ENCODE peak calls at places on chromosomes 13 and 19, in five cellular contexts. E, B, V, F and D are unnamed samples.

GRCh38 chr13:19961484-19961883 is 3.0 kb downstream of the ZMYM2 start:
- DNase-seq in B (no peak), V (no peak), F (no peak), E (no peak), D (no peak)

GRCh38 chr19:41882568-41883462 is at the start of gene ARHGEF1:
- DNase-seq in B (peak), F (no peak), E (no peak), V (no peak), D (no peak)

GRCh38 chr13:101749584-101749983 is 297.1 kb downstream of the ITGBL1 start:
- DNase-seq in F (no peak), E (no peak), B (no peak), V (no peak), D (no peak)

GRCh38 chr13:45928843-45929242 is 77.3 kb upstream of the SIAH3 start:
- DNase-seq in V (no peak), B (no peak), F (no peak), E (no peak), D (no peak)

GRCh38 chr13:60155978-60156377 is 7.8 kb downstream of the DIAPH3 start:
- DNase-seq in F (no peak), E (no peak), V (no peak), B (no peak), D (no peak)

GRCh38 chr19:29318581-29318980 is 105.6 kb upstream of the UQCRFS1 start:
- DNase-seq in V (no peak), F (no peak), E (no peak), B (no peak), D (no peak)

GRCh38 chr19:27765912-27766725 is 1446.8 kb downstream of the UQCRFS1 start:
- DNase-seq in V (no peak), F (no peak), B (no peak), E (no peak), D (no peak)

GRCh38 chr13:105929486-105929885 is 606.0 kb downstream of the EFNB2 start:
- DNase-seq in V (no peak), F (no peak), E (no peak), B (no peak), D (no peak)

GRCh38 chr13:97809576-97809975 is 143.9 kb upstream of the IPO5 start:
- DNase-seq in B (no peak), F (no peak), V (no peak), E (no peak), D (no peak)

GRCh38 chr13:52779028-52779612 is 39.5 kb upstream of the CNMD start:
- DNase-seq in E (no peak), V (no peak), F (no peak), B (no peak), D (no peak)

GRCh38 chr13:22801402-22802003 is 379.3 kb upstream of the SGCG start:
- DNase-seq in F (peak), B (no peak), E (no peak), V (no peak), D (no peak)

GRCh38 chr13:36074659-36075058 is 56.5 kb downstream of the DCLK1 start:
- DNase-seq in B (no peak), V (no peak), E (no peak), F (no peak), D (no peak)

GRCh38 chr19:8641908-8642547 is 11.6 kb downstream of the NFILZ start:
- DNase-seq in B (peak), E (peak), V (no peak), F (peak), D (no peak)

GRCh38 chr13:98664047-98664446 is 87.1 kb upstream of the STK24 start:
- DNase-seq in B (no peak), F (no peak), V (no peak), E (peak), D (no peak)

GRCh38 chr13:70043685-70044084 is 63.9 kb upstream of the ATXN8OS start:
- DNase-seq in B (no peak), E (no peak), V (peak), F (no peak), D (no peak)

GRCh38 chr13:43629691-43630480 is 156.9 kb downstream of the ENOX1 start:
- DNase-seq in B (no peak), E (no peak), F (no peak), V (no peak), D (no peak)

GRCh38 chr19:18192673-18193387 is at the start of gene MPV17L2:
- DNase-seq in E (peak), B (peak), V (peak), F (peak), D (peak)
- TF ChIP-seq SP1 in E (peak), B (peak), V (peak), F (peak), D (peak)

DNA sequence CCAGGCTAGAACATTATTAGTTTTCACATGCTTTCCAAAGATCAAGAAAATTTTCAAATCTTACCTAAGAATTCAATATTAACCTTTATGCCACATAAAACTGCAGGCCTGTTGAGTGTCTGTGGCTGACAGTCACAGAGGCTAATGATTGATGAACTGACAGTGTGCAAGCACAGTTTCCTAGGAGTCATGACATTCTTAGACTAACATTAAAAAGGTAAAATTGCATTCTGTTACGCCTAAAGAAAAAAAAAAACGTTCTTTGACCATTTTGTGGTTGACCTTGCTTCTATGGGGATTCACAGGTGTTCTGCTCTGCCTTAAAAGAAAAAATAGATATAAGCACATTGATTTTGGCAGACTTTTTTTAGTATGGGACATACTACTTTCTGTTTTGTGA is 1776.2 kb downstream of the PCDH9 start:
- DNase-seq in B (no peak), F (no peak), E (no peak), V (no peak), D (no peak)
- H2AFZ ChIP-seq in B (no peak), F (no peak), E (peak), V (no peak), D (no peak)

DNA sequence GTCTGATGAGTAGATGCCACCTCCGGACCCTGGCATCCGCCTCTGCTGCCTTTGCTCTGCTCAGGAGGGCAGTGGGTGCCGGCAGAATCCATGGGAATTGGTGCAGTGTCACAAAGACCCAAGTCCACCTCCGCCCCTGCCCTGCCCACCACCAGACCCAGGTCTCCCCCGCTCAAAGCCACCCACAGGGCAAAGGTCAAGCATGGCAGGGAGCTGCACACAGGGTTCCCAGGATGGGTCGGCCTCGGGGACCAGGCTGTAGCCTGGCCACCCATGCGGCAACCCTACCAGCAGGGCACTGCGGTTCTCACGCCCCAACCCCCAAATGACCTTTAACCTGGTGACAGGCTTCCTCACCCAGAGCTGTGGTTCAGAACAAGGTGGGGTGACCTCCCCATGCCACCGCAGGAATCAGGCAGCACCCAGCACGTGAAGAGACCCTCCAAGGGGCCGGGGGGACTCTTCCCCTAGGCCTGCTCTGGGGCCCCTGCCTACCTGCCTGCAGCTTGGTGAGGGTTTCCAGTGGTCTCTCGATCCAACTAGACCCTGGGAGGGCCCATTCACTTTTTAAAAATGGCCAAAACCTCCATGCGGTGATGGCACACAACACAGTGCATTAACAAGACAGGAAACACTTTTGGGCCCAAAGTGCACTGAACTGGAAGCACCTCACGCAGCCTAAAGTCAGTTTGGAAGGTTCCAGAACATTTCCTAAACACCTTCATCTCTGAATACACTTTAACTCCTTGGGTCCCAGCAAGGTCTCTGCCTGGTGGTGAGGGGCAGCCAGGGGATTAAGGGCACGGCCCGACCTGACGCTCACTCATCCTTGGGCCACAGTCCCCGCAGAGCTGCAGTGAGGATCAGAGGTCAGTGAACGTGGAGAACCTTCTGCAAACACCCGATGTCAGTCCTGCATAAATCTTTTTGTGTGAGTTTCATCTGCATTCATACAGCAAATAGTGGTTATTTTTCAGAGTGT is 11.0 kb downstream of the GAS6 start:
- DNase-seq in F (no peak), V (no peak), B (peak), E (no peak), D (peak)
- TF ChIP-seq SP1 in F (no peak), V (no peak), B (no peak), E (no peak), D (no peak)

GRCh38 chr13:30798776-30799625 is 63.7 kb downstream of the ALOX5AP start:
- DNase-seq in E (no peak), F (peak), B (no peak), V (no peak), D (no peak)
- H2AFZ ChIP-seq in E (no peak), F (no peak), B (no peak), V (no peak), D (no peak)

DNA sequence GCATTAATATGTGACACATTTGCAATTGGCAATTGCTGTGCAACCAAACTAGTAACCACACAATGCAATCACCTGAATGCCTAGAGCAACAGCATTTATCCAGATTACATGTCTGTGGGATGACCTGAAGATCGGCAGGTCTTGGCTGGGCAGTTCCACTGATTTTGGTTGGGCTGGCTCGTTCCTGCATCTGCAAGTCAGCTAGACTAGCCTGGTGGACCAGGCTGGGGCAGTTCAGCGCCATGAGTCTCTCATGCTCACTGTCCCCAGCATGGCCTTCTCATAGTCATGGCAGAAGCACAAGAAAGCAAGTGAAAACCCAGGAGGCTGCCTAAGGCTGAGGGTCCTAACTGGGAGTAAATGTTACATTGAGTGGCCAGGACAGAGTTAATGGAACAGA is 229.1 kb upstream of the TSHZ3 start:
- DNase-seq in F (no peak), B (no peak), E (no peak), V (no peak), D (no peak)
- TF ChIP-seq SP1 in F (no peak), B (no peak), E (no peak), V (no peak), D (no peak)

GRCh38 chr13:74443623-74444022 is 309.4 kb upstream of the KLF12 start:
- DNase-seq in F (no peak), E (no peak), V (no peak), B (no peak), D (no peak)
- H2AFZ ChIP-seq in F (no peak), E (no peak), V (no peak), B (no peak), D (no peak)

DNA sequence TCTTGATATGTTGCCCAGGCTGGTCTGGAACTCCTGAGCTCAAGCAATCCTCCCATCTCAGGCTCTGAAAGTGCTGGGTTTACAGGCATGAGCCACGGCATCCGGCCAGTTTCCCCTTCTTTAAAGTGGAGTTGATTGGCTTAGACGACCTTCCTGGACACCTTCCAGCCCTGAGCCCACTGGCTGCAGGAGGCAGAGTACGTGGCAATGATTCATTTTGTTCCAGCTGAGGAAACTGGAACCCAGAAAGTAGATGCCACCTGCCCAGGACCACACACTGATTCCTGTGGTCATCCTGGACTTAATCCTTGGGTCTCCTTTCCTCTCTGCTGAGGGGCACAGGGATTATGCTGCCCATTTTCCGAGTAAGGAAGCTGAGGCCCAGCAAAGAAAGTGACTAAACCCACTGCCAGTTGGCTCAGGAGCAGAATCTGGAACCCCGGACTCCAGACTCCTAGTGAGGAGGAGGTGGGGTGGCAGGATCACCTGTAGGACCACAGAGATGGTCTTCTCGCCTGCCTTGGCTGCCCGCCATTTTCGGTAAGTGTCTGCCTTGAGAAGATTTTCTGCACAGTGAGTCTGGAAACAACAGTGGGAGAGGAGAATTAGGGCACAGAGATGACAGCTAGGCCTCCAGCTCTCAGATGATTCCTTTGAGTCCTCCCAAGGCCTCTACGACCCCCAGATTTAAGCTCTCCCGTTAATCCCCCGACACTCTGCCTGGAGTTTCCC is 737 bp downstream of the XRCC1 start:
- DNase-seq in V (no peak), B (no peak), F (no peak), E (no peak), D (no peak)
- TF ChIP-seq SP1 in V (no peak), B (no peak), F (no peak), E (no peak), D (no peak)

GRCh38 chr19:31882709-31883108 is 462.7 kb upstream of the ZNF507 start:
- DNase-seq in F (no peak), V (no peak), B (no peak), E (no peak), D (no peak)
- H2AFZ ChIP-seq in F (no peak), V (no peak), B (no peak), E (no peak), D (no peak)

GRCh38 chr19:38629568-38629967 is 10.6 kb downstream of the EIF3K start:
- DNase-seq in F (no peak), V (no peak), E (no peak), B (no peak), D (no peak)
- TF ChIP-seq SP1 in F (no peak), V (no peak), E (no peak), B (no peak), D (no peak)